ENCODE peak calls at places on chromosome 19, in four cellular contexts. One of them, this sample, is unnamed.

GRCh38 chr19:56880592-56881190 is 40.2 kb upstream of the PEG3 start:
- DNase-seq in breast epithelium: no peak
- DNase-seq in A549: no peak
- DNase-seq in activated CD8-positive, alpha-beta memory T cell treated with anti-CD3 and anti-CD28 coated beads for 4 hours: no peak
- DNase-seq in this sample: no peak

GRCh38 chr19:38564981-38565685 is 52.6 kb downstream of the MAP4K1 start:
- DNase-seq in breast epithelium: no peak
- DNase-seq in A549: no peak
- DNase-seq in activated CD8-positive, alpha-beta memory T cell treated with anti-CD3 and anti-CD28 coated beads for 4 hours: no peak
- DNase-seq in this sample: no peak

GRCh38 chr19:47663911-47664771 is 49.1 kb upstream of the EHD2 start:
- DNase-seq in breast epithelium: peak; percentile 66
- DNase-seq in A549: peak; percentile 44
- DNase-seq in activated CD8-positive, alpha-beta memory T cell treated with anti-CD3 and anti-CD28 coated beads for 4 hours: no peak
- DNase-seq in this sample: peak; percentile 10

GRCh38 chr19:49875801-49876421 is 1.2 kb downstream of the AKT1S1 start:
- DNase-seq in breast epithelium: no peak
- DNase-seq in A549: peak; percentile 79
- DNase-seq in activated CD8-positive, alpha-beta memory T cell treated with anti-CD3 and anti-CD28 coated beads for 4 hours: peak; percentile 33
- DNase-seq in this sample: no peak

GRCh38 chr19:10690351-10690781 is 10.9 kb upstream of the QTRT1 start:
- DNase-seq in breast epithelium: no peak
- DNase-seq in A549: no peak
- DNase-seq in activated CD8-positive, alpha-beta memory T cell treated with anti-CD3 and anti-CD28 coated beads for 4 hours: no peak
- DNase-seq in this sample: no peak

GRCh38 chr19:42497492-42498226 is 30.6 kb downstream of the CEACAM1 start:
- DNase-seq in breast epithelium: no peak
- DNase-seq in A549: peak; percentile 73
- DNase-seq in activated CD8-positive, alpha-beta memory T cell treated with anti-CD3 and anti-CD28 coated beads for 4 hours: no peak
- DNase-seq in this sample: no peak

GRCh38 chr19:51735759-51736449 is 12.1 kb upstream of the HAS1 start:
- DNase-seq in breast epithelium: no peak
- DNase-seq in A549: no peak
- DNase-seq in activated CD8-positive, alpha-beta memory T cell treated with anti-CD3 and anti-CD28 coated beads for 4 hours: no peak
- DNase-seq in this sample: no peak

GRCh38 chr19:6480843-6481415 is 658 bp downstream of the DENND1C start:
- DNase-seq in breast epithelium: no peak
- DNase-seq in A549: no peak
- DNase-seq in activated CD8-positive, alpha-beta memory T cell treated with anti-CD3 and anti-CD28 coated beads for 4 hours: peak; percentile 30
- DNase-seq in this sample: no peak

GRCh38 chr19:35767288-35768081 is 7.9 kb upstream of the ARHGAP33 start:
- DNase-seq in breast epithelium: no peak
- DNase-seq in A549: no peak
- DNase-seq in activated CD8-positive, alpha-beta memory T cell treated with anti-CD3 and anti-CD28 coated beads for 4 hours: no peak
- DNase-seq in this sample: no peak

GRCh38 chr19:56423276-56423984 is 19.3 kb downstream of the ZNF583 start:
- DNase-seq in breast epithelium: no peak
- DNase-seq in A549: no peak
- DNase-seq in activated CD8-positive, alpha-beta memory T cell treated with anti-CD3 and anti-CD28 coated beads for 4 hours: no peak
- DNase-seq in this sample: no peak

GRCh38 chr19:6521718-6522646 is 8.8 kb upstream of the TNFSF9 start:
- DNase-seq in breast epithelium: no peak
- DNase-seq in A549: no peak
- DNase-seq in activated CD8-positive, alpha-beta memory T cell treated with anti-CD3 and anti-CD28 coated beads for 4 hours: peak; percentile 64
- DNase-seq in this sample: no peak

GRCh38 chr19:3696660-3696995 is 3.6 kb downstream of the PIP5K1C start:
- DNase-seq in breast epithelium: no peak
- DNase-seq in A549: no peak
- DNase-seq in activated CD8-positive, alpha-beta memory T cell treated with anti-CD3 and anti-CD28 coated beads for 4 hours: no peak
- DNase-seq in this sample: no peak

This sample was measured in esophagus squamous epithelium.